ENCODE peak calls at places on chromosomes 2 and 18, in nine cellular contexts. N, Q, J, W, E, C, K, O and B are unnamed samples.

GRCh38 chr2:60391250-60392013 is 162.0 kb downstream of the BCL11A start:
- DNase-seq in N (no peak), Q (no peak), J (no peak), W (no peak), E (no peak), C (no peak), K (no peak), O (no peak), B (no peak)

GRCh38 chr2:239551206-239551605 is 150.4 kb upstream of the HDAC4 start:
- DNase-seq in N (no peak), Q (no peak), J (no peak), W (no peak), E (no peak), C (no peak), K (no peak), O (no peak), B (no peak)

GRCh38 chr2:16614314-16614860 is 51.2 kb downstream of the CYRIA start:
- DNase-seq in N (no peak), Q (no peak), J (no peak), W (no peak), E (peak; percentile 43), C (no peak), K (no peak), O (no peak), B (no peak)

GRCh38 chr2:109129356-109129920 is 433 bp downstream of the SH3RF3 start:
- DNase-seq in N (peak; percentile 21), Q (peak; percentile 28), J (no peak), W (no peak), E (no peak), C (peak; percentile 44), K (no peak), O (peak; percentile 53), B (peak; percentile 18)

GRCh38 chr2:46170011-46170410 is 127.2 kb upstream of the EPAS1 start:
- DNase-seq in N (no peak), Q (no peak), J (no peak), W (no peak), E (no peak), C (no peak), K (no peak), O (no peak), B (no peak)

GRCh38 chr2:5315512-5315911 is 376.7 kb upstream of the SOX11 start:
- DNase-seq in N (no peak), Q (no peak), J (no peak), W (no peak), E (no peak), C (no peak), K (no peak), O (no peak), B (no peak)

GRCh38 chr2:221448086-221448856 is 123.8 kb downstream of the EPHA4 start:
- DNase-seq in N (no peak), Q (no peak), J (no peak), W (no peak), E (no peak), C (no peak), K (no peak), O (no peak), B (no peak)

GRCh38 chr2:42792087-42792582 is 248 bp downstream of the HAAO start:
- DNase-seq in N (no peak), Q (no peak), J (no peak), W (no peak), E (no peak), C (peak; percentile 23), K (no peak), O (no peak), B (no peak)

GRCh38 chr2:75698928-75699327 is 11.8 kb downstream of the GCFC2 start:
- DNase-seq in N (peak; percentile 22), Q (no peak), J (no peak), W (no peak), E (no peak), C (no peak), K (no peak), O (no peak), B (no peak)

GRCh38 chr2:45127891-45128290 is 118.6 kb upstream of the SIX2 start:
- DNase-seq in N (no peak), Q (no peak), J (no peak), W (no peak), E (no peak), C (no peak), K (no peak), O (no peak), B (no peak)

GRCh38 chr2:45131587-45131986 is 122.3 kb upstream of the SIX2 start:
- DNase-seq in N (peak; percentile 91), Q (no peak), J (no peak), W (no peak), E (no peak), C (peak; percentile 65), K (no peak), O (no peak), B (no peak)

GRCh38 chr2:45130758-45131157 is 121.5 kb upstream of the SIX2 start:
- DNase-seq in N (no peak), Q (no peak), J (no peak), W (no peak), E (no peak), C (no peak), K (no peak), O (no peak), B (no peak)

GRCh38 chr2:45127321-45127720 is 118.1 kb upstream of the SIX2 start:
- DNase-seq in N (no peak), Q (no peak), J (no peak), W (no peak), E (no peak), C (no peak), K (no peak), O (no peak), B (no peak)

GRCh38 chr2:45128580-45128997 is 119.3 kb upstream of the SIX2 start:
- DNase-seq in N (peak; percentile 95), Q (no peak), J (no peak), W (peak; percentile 78), E (no peak), C (peak; percentile 85), K (no peak), O (peak; percentile 20), B (peak; percentile 77)
- TF ChIP-seq CTCF in N (no peak), Q (no peak), J (no peak), W (no peak), E (no peak), C (no peak), K (no peak), O (no peak), B (no peak)

GRCh38 chr2:172102159-172102857 is 392 bp downstream of the DLX2 start:
- DNase-seq in N (no peak), Q (no peak), J (no peak), W (no peak), E (no peak), C (no peak), K (no peak), O (no peak), B (no peak)
- H3K27ac ChIP-seq in N (no peak overlapping the region), Q (no peak overlapping the region), J (no peak overlapping the region), W (no peak overlapping the region), E (no peak overlapping the region), C (no peak overlapping the region), K (no peak overlapping the region), O (no peak overlapping the region), B (peak overlapping the region; percentile 100)

DNA sequence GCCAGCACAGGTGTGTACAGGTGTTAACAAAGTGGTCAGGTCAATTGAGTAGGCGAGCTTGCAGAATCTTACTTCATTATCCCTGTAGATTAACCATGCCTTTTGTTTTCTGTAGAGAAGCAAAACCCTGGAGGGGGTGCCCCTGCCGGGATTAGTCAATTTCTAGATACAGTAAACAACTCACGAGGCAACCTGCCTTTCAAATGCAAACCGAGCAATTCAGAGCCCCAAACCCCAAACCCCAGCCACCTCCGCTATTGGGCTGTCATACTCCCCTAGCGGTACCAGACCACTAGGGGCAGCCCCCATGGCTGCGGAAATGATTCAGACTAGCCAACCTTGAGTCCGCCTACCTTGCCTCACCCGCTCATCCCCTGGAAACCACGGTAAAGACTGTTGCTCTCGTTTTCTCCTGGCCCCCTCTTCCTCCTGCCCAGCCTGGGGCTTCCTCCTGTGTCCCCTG is 61.4 kb upstream of the KIF5C start:
- DNase-seq in N (no peak), Q (peak; percentile 20), J (no peak), W (no peak), E (peak; percentile 28), C (no peak), K (no peak), O (no peak), B (no peak)
- TF ChIP-seq CTCF in N (no peak), Q (no peak), J (no peak), W (no peak), E (no peak), C (no peak), K (no peak), O (no peak), B (no peak)

GRCh38 chr18:49619792-49620191 is 57.9 kb downstream of the LIPG start:
- DNase-seq in N (no peak), Q (no peak), J (no peak), W (no peak), E (no peak), C (no peak), K (no peak), O (no peak), B (no peak)
- H3K27ac ChIP-seq in N (no peak overlapping the region), Q (no peak overlapping the region), J (no peak overlapping the region), W (no peak overlapping the region), E (no peak overlapping the region), C (peak overlapping the region; percentile 2), K (no peak overlapping the region), O (no peak overlapping the region), B (no peak overlapping the region)

DNA sequence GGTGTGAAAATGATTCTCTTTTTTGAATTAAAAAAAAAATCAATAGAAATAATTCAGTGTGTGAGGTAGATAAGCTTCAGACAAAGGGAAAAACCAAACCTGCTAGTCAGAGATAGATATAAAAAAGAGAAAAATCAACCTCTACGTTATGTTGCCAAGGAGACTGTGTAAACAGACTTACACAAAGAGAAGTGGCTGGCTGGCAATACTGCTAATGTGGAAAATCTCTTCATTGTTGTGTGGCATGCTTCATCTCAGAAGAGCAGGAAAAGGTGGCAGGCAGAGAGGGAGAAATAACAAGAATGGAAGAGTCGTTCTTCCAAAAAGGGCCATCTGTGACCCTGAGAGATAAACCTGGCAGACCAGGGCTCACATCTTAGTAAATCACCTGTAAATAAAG is 200.7 kb downstream of the SLC8A1 start:
- DNase-seq in N (no peak), Q (no peak), J (no peak), W (no peak), E (no peak), C (no peak), K (no peak), O (no peak), B (no peak)
- TF ChIP-seq CTCF in N (no peak), Q (no peak), J (no peak), W (no peak), E (no peak), C (no peak), K (no peak), O (no peak), B (no peak)

DNA sequence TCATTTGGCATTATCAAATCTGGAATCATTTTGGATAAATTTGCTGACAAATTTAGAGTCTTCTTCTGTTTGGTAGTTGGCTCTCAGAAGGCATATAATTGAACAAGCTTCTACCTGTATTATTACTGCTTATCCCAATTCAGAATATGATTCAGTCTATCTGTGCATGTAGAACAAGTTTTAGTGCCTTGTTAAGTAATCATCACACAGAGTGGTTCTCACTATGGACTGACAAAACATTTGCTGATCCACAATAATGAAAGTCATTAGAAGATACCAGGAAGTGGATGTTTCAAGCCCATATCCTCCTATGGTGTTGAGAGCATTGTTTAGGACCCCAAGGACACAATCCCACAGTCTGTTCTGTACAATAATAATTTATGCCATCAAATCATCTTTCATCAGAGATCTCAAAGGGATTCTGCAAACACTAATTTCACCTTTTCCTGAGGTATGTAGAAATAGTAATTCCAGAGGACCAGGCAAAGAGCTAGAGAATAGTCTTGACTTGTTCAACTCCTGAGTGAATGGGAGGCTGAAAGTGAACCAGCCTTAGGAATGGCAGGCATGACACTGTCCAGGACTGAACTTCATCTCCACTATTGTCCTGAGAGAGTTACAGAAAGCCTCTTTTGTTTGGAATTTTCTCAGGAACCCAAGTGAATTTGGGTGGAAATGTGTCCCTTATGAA is 29.6 kb upstream of the DSC1 start:
- DNase-seq in N (no peak), Q (no peak), J (no peak), W (no peak), E (no peak), C (no peak), K (no peak), O (no peak), B (no peak)
- H3K27ac ChIP-seq in N (no peak overlapping the region), Q (no peak overlapping the region), J (no peak overlapping the region), W (no peak overlapping the region), E (no peak overlapping the region), C (no peak overlapping the region), K (no peak overlapping the region), O (no peak overlapping the region), B (no peak overlapping the region)